ENCODE peak calls at places on chromosomes 13 and 19, in five cellular contexts. One of them, this sample, is unnamed.

GRCh38 chr13:65090191-65090590 is 2139.9 kb downstream of the PCDH9 start:
- DNase-seq in ascending aorta: no peak
- DNase-seq in mesendoderm: no peak
- DNase-seq in CD4-positive, CD25-positive, alpha-beta regulatory T cell: no peak
- DNase-seq in aorta: no peak
- DNase-seq in this sample: no peak

GRCh38 chr13:98333481-98333880 is 156.4 kb upstream of the RNF113B start:
- DNase-seq in CD4-positive, CD25-positive, alpha-beta regulatory T cell: no peak
- DNase-seq in mesendoderm: no peak
- DNase-seq in aorta: no peak
- DNase-seq in ascending aorta: no peak
- DNase-seq in this sample: no peak

GRCh38 chr13:29964181-29964845 is 113.9 kb upstream of the UBL3 start:
- DNase-seq in mesendoderm: no peak
- DNase-seq in CD4-positive, CD25-positive, alpha-beta regulatory T cell: no peak
- DNase-seq in ascending aorta: no peak
- DNase-seq in aorta: no peak
- DNase-seq in this sample: no peak

GRCh38 chr13:25037057-25037813 is 58.7 kb upstream of the PABPC3 start:
- DNase-seq in aorta: no peak
- DNase-seq in mesendoderm: peak; percentile 91
- DNase-seq in CD4-positive, CD25-positive, alpha-beta regulatory T cell: peak; percentile 71
- DNase-seq in ascending aorta: no peak
- DNase-seq in this sample: peak; percentile 51

GRCh38 chr19:5714819-5715218 is 5.1 kb downstream of the LONP1 start:
- DNase-seq in CD4-positive, CD25-positive, alpha-beta regulatory T cell: no peak
- DNase-seq in ascending aorta: no peak
- DNase-seq in aorta: no peak
- DNase-seq in mesendoderm: no peak
- DNase-seq in this sample: no peak

GRCh38 chr13:113532156-113532806 is 41.8 kb upstream of the DCUN1D2 start:
- DNase-seq in ascending aorta: no peak
- DNase-seq in mesendoderm: peak; percentile 95
- DNase-seq in aorta: peak; percentile 36
- DNase-seq in CD4-positive, CD25-positive, alpha-beta regulatory T cell: no peak
- DNase-seq in this sample: no peak

GRCh38 chr13:75785130-75785529 is 149.0 kb downstream of the LMO7 start:
- DNase-seq in aorta: no peak
- DNase-seq in CD4-positive, CD25-positive, alpha-beta regulatory T cell: no peak
- DNase-seq in mesendoderm: no peak
- DNase-seq in ascending aorta: no peak
- DNase-seq in this sample: no peak

GRCh38 chr13:37475151-37475550 is 123.4 kb downstream of the POSTN start:
- DNase-seq in ascending aorta: no peak
- DNase-seq in aorta: no peak
- DNase-seq in mesendoderm: peak; percentile 39
- DNase-seq in CD4-positive, CD25-positive, alpha-beta regulatory T cell: no peak
- DNase-seq in this sample: no peak

GRCh38 chr19:47228168-47228936 is 2.6 kb downstream of the BBC3 start:
- DNase-seq in ascending aorta: no peak
- DNase-seq in mesendoderm: peak; percentile 71
- DNase-seq in CD4-positive, CD25-positive, alpha-beta regulatory T cell: peak; percentile 42
- DNase-seq in aorta: peak; percentile 82
- DNase-seq in this sample: no peak

GRCh38 chr13:99876651-99877050 is 94.9 kb downstream of the ZIC5 start:
- DNase-seq in CD4-positive, CD25-positive, alpha-beta regulatory T cell: no peak
- DNase-seq in mesendoderm: no peak
- DNase-seq in aorta: no peak
- DNase-seq in ascending aorta: no peak
- DNase-seq in this sample: no peak

GRCh38 chr13:42393573-42394360 is 121.8 kb downstream of the AKAP11 start:
- DNase-seq in CD4-positive, CD25-positive, alpha-beta regulatory T cell: peak; percentile 26
- DNase-seq in mesendoderm: no peak
- DNase-seq in aorta: no peak
- DNase-seq in ascending aorta: no peak
- DNase-seq in this sample: no peak

GRCh38 chr13:78015782-78016181 is 97.2 kb upstream of the EDNRB start:
- DNase-seq in mesendoderm: peak; percentile 16
- DNase-seq in ascending aorta: no peak
- DNase-seq in CD4-positive, CD25-positive, alpha-beta regulatory T cell: no peak
- DNase-seq in aorta: no peak
- DNase-seq in this sample: no peak

GRCh38 chr13:111915104-111915551 is 151.8 kb upstream of the SOX1 start:
- DNase-seq in CD4-positive, CD25-positive, alpha-beta regulatory T cell: no peak
- DNase-seq in aorta: no peak
- DNase-seq in mesendoderm: no peak
- DNase-seq in ascending aorta: no peak
- DNase-seq in this sample: no peak

GRCh38 chr19:32238076-32238475 is 107.3 kb upstream of the ZNF507 start:
- DNase-seq in ascending aorta: no peak
- DNase-seq in aorta: no peak
- DNase-seq in CD4-positive, CD25-positive, alpha-beta regulatory T cell: no peak
- DNase-seq in mesendoderm: no peak
- DNase-seq in this sample: no peak

GRCh38 chr13:73325351-73326214 is 266.8 kb downstream of the KLF5 start:
- DNase-seq in ascending aorta: no peak
- DNase-seq in mesendoderm: no peak
- DNase-seq in aorta: no peak
- DNase-seq in CD4-positive, CD25-positive, alpha-beta regulatory T cell: no peak
- DNase-seq in this sample: no peak

GRCh38 chr13:113211774-113212173 is 2.4 kb downstream of the CUL4A start:
- DNase-seq in mesendoderm: peak; percentile 77
- DNase-seq in ascending aorta: no peak
- DNase-seq in aorta: no peak
- DNase-seq in CD4-positive, CD25-positive, alpha-beta regulatory T cell: peak; percentile 14
- DNase-seq in this sample: no peak

GRCh38 chr19:30896551-30896950 is 452.7 kb downstream of the TSHZ3 start:
- DNase-seq in CD4-positive, CD25-positive, alpha-beta regulatory T cell: no peak
- DNase-seq in mesendoderm: peak; percentile 94
- DNase-seq in aorta: no peak
- DNase-seq in ascending aorta: no peak
- DNase-seq in this sample: no peak

GRCh38 chr19:42069619-42070293 is at the start of gene GRIK5:
- DNase-seq in ascending aorta: no peak
- DNase-seq in CD4-positive, CD25-positive, alpha-beta regulatory T cell: no peak
- DNase-seq in aorta: no peak
- DNase-seq in mesendoderm: peak; percentile 60
- DNase-seq in this sample: no peak

GRCh38 chr13:26539738-26540292 is 17.7 kb upstream of the WASF3 start:
- DNase-seq in aorta: no peak
- DNase-seq in CD4-positive, CD25-positive, alpha-beta regulatory T cell: no peak
- DNase-seq in mesendoderm: no peak
- DNase-seq in ascending aorta: no peak
- DNase-seq in this sample: no peak

GRCh38 chr13:74423434-74423833 is 289.2 kb upstream of the KLF12 start:
- DNase-seq in ascending aorta: no peak
- DNase-seq in aorta: no peak
- DNase-seq in mesendoderm: no peak
- DNase-seq in CD4-positive, CD25-positive, alpha-beta regulatory T cell: no peak
- DNase-seq in this sample: peak; percentile 21

GRCh38 chr13:44141213-44141724 is 232.4 kb upstream of the SERP2 start:
- DNase-seq in CD4-positive, CD25-positive, alpha-beta regulatory T cell: no peak
- DNase-seq in aorta: no peak
- DNase-seq in mesendoderm: peak; percentile 73
- DNase-seq in ascending aorta: no peak
- DNase-seq in this sample: no peak

GRCh38 chr13:91144054-91144453 is 203.4 kb upstream of the MIR17HG start:
- DNase-seq in mesendoderm: peak; percentile 41
- DNase-seq in ascending aorta: no peak
- DNase-seq in CD4-positive, CD25-positive, alpha-beta regulatory T cell: no peak
- DNase-seq in aorta: no peak
- DNase-seq in this sample: peak; percentile 6

GRCh38 chr19:35903550-35904179 is 1.3 kb downstream of the HCST start:
- DNase-seq in aorta: peak; percentile 86
- DNase-seq in ascending aorta: peak; percentile 82
- DNase-seq in mesendoderm: peak; percentile 93
- DNase-seq in CD4-positive, CD25-positive, alpha-beta regulatory T cell: peak; percentile 98
- DNase-seq in this sample: peak; percentile 54

GRCh38 chr13:28384789-28385188 is 110.1 kb downstream of the FLT1 start:
- DNase-seq in CD4-positive, CD25-positive, alpha-beta regulatory T cell: no peak
- DNase-seq in aorta: no peak
- DNase-seq in ascending aorta: no peak
- DNase-seq in mesendoderm: no peak
- DNase-seq in this sample: no peak

GRCh38 chr13:28387740-28388501 is 107.0 kb downstream of the FLT1 start:
- DNase-seq in ascending aorta: no peak
- DNase-seq in aorta: no peak
- DNase-seq in mesendoderm: no peak
- DNase-seq in CD4-positive, CD25-positive, alpha-beta regulatory T cell: no peak
- DNase-seq in this sample: no peak

GRCh38 chr13:28380319-28380718 is 114.6 kb downstream of the FLT1 start:
- DNase-seq in CD4-positive, CD25-positive, alpha-beta regulatory T cell: no peak
- DNase-seq in mesendoderm: no peak
- DNase-seq in aorta: no peak
- DNase-seq in ascending aorta: no peak
- DNase-seq in this sample: no peak

GRCh38 chr13:28379371-28380083 is 115.4 kb downstream of the FLT1 start:
- DNase-seq in aorta: no peak
- DNase-seq in ascending aorta: no peak
- DNase-seq in mesendoderm: no peak
- DNase-seq in CD4-positive, CD25-positive, alpha-beta regulatory T cell: no peak
- DNase-seq in this sample: no peak

DNA sequence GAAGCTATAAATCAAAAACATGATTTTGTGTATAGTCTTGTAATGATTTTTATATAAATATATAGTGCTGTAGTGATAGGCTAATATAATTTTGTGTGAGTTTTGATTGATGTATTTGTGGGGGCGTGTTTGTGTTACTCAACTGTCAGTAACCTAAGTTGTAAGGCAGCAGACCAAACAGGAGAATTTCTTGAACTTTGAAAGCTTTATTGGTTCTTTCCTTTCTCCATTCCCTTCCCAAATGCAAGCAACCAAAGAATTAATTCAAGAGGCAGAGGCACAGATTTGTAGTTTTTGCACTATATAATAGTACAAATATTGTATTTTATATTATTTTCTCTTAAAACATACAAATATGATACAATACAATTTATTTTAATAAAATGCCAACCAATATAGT is 109.6 kb downstream of the FLT1 start:
- DNase-seq in ascending aorta: no peak
- DNase-seq in CD4-positive, CD25-positive, alpha-beta regulatory T cell: no peak
- DNase-seq in aorta: no peak
- DNase-seq in mesendoderm: no peak
- DNase-seq in this sample: no peak
- H3K36me3 ChIP-seq in ascending aorta: no peaks in the 10 kb centered on the region
- H3K36me3 ChIP-seq in CD4-positive, CD25-positive, alpha-beta regulatory T cell: no peaks in the 10 kb centered on the region
- H3K36me3 ChIP-seq in aorta: no peaks in the 10 kb centered on the region
- H3K36me3 ChIP-seq in mesendoderm: no peaks in the 10 kb centered on the region
- H3K36me3 ChIP-seq in this sample: no peaks in the 10 kb centered on the region

DNA sequence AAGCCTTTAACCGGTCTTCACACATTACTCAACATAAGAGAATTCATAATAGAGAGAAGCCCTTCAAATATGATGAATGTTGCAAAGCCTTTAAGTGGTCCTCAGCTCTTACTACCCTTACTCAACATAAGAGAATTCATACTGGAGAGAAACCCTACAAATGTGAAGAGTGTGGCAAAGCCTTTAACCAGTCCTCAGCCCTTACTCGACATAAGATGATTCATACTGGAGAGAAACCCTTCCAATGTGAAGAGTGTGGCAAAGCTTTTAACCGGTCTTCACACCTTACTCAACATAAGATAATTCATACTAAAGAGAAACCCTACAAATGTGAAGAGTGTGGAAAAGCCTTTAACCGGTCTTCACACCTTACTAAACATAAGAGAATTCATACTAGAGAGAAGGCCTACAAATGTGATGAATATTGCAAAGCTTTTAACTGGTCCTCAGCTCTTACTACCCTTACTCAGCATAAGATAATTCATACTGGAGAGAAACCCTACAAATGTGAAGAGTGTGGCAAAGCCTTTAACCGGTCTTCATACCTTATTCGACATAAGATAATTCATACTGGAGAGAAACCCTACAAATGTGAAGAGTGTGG is 36.4 kb downstream of the ZNF257 start:
- DNase-seq in CD4-positive, CD25-positive, alpha-beta regulatory T cell: no peak
- DNase-seq in mesendoderm: no peak
- DNase-seq in ascending aorta: no peak
- DNase-seq in aorta: no peak
- DNase-seq in this sample: no peak
- H3K36me3 ChIP-seq in CD4-positive, CD25-positive, alpha-beta regulatory T cell: peaks cover 6% of the 10 kb centered on the region
- H3K36me3 ChIP-seq in mesendoderm: no peaks in the 10 kb centered on the region
- H3K36me3 ChIP-seq in ascending aorta: no peaks in the 10 kb centered on the region
- H3K36me3 ChIP-seq in aorta: peaks cover 2% of the 10 kb centered on the region
- H3K36me3 ChIP-seq in this sample: no peaks in the 10 kb centered on the region

GRCh38 chr19:17163652-17164051 is 51.5 kb upstream of the USE1 start:
- DNase-seq in CD4-positive, CD25-positive, alpha-beta regulatory T cell: no peak
- DNase-seq in ascending aorta: no peak
- DNase-seq in aorta: no peak
- DNase-seq in mesendoderm: no peak
- DNase-seq in this sample: no peak
- H3K36me3 ChIP-seq in CD4-positive, CD25-positive, alpha-beta regulatory T cell: peaks cover 82% of the 10 kb centered on the region
- H3K36me3 ChIP-seq in ascending aorta: peaks cover 93% of the 10 kb centered on the region
- H3K36me3 ChIP-seq in aorta: peaks cover 6% of the 10 kb centered on the region
- H3K36me3 ChIP-seq in mesendoderm: peaks cover 14% of the 10 kb centered on the region
- H3K36me3 ChIP-seq in this sample: peaks cover 81% of the 10 kb centered on the region

GRCh38 chr19:18919895-18920204 is 335 bp downstream of the DDX49 start:
- DNase-seq in ascending aorta: no peak
- DNase-seq in aorta: no peak
- DNase-seq in CD4-positive, CD25-positive, alpha-beta regulatory T cell: no peak
- DNase-seq in mesendoderm: no peak
- DNase-seq in this sample: no peak

GRCh38 chr19:18921593-18921992 is 2.1 kb downstream of the DDX49 start:
- DNase-seq in mesendoderm: no peak
- DNase-seq in aorta: no peak
- DNase-seq in CD4-positive, CD25-positive, alpha-beta regulatory T cell: no peak
- DNase-seq in ascending aorta: no peak
- DNase-seq in this sample: no peak

GRCh38 chr19:18920400-18920799 is 885 bp downstream of the DDX49 start:
- DNase-seq in ascending aorta: no peak
- DNase-seq in aorta: no peak
- DNase-seq in mesendoderm: no peak
- DNase-seq in CD4-positive, CD25-positive, alpha-beta regulatory T cell: no peak
- DNase-seq in this sample: no peak

GRCh38 chr19:18924684-18925213 is 5.2 kb downstream of the DDX49 start:
- DNase-seq in ascending aorta: no peak
- DNase-seq in aorta: no peak
- DNase-seq in mesendoderm: no peak
- DNase-seq in CD4-positive, CD25-positive, alpha-beta regulatory T cell: no peak
- DNase-seq in this sample: no peak

DNA sequence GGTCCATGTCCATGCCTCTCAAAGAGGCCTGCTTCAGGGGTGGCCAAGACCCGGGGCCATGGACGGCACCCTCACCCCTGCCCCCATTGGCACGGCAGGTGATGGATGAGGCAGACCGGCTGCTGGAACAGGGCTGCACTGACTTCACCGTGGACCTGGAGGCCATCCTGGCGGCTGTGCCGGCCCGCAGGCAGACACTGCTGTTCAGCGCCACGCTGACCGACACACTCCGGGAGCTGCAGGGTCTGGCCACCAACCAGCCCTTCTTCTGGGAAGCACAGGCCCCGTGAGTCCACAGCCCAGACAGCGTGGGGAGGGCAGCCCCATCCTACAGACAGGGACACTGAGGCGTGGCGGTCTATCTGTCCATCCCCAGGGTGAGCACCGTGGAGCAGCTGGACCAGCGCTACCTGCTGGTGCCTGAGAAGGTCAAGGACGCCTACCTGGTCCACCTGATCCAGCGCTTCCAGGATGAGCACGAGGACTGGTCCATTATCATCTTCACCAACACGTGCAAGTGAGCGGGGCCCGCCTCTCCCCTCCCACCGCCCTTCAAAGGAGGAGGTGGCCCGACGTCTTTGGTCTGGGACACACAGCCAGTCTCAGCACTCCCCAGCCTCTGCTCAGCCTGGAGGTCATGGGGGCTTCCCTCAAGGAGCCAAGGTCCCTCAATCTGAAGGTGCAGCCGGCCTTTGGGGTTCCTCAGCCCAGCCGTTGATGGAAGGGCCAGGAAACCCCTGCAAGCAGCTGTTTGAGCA is 2.9 kb downstream of the DDX49 start:
- DNase-seq in aorta: no peak
- DNase-seq in CD4-positive, CD25-positive, alpha-beta regulatory T cell: no peak
- DNase-seq in ascending aorta: no peak
- DNase-seq in mesendoderm: no peak
- DNase-seq in this sample: no peak
- H3K36me3 ChIP-seq in aorta: no peaks in the 10 kb centered on the region
- H3K36me3 ChIP-seq in CD4-positive, CD25-positive, alpha-beta regulatory T cell: peaks cover 45% of the 10 kb centered on the region
- H3K36me3 ChIP-seq in ascending aorta: peaks cover 49% of the 10 kb centered on the region
- H3K36me3 ChIP-seq in mesendoderm: peaks cover 11% of the 10 kb centered on the region
- H3K36me3 ChIP-seq in this sample: peaks cover 50% of the 10 kb centered on the region

This sample was measured in brain microvascular endothelial cell.